ENCODE peak calls at places on chromosomes 5 and 9, in four cellular contexts. M, Z, W and D are unnamed samples.

GRCh38 chr5:119036101-119036762 is 34.7 kb upstream of the DMXL1 start:
- DNase-seq in M (no peak), Z (no peak), W (peak), D (no peak)

GRCh38 chr9:33731142-33731541 is 64.2 kb upstream of the PRSS3 start:
- DNase-seq in M (no peak), W (no peak), Z (no peak), D (no peak)

GRCh38 chr9:87661241-87661640 is 64.7 kb upstream of the CTSL start:
- DNase-seq in W (no peak), Z (no peak), M (no peak), D (no peak)

GRCh38 chr5:139905401-139905800 is 109.8 kb downstream of the PSD2 start:
- DNase-seq in Z (no peak), W (no peak), M (peak), D (no peak)

GRCh38 chr5:139670369-139671095 is 22.4 kb downstream of the CXXC5 start:
- DNase-seq in M (peak), W (no peak), Z (no peak), D (peak)

GRCh38 chr5:73311291-73312110 is 137.1 kb downstream of the FOXD1 start:
- DNase-seq in M (no peak), W (peak), Z (no peak), D (no peak)

GRCh38 chr5:133205649-133206048 is 153.8 kb downstream of the HSPA4 start:
- DNase-seq in M (no peak), Z (no peak), W (peak), D (no peak)

GRCh38 chr5:14871084-14871572 is 450 bp downstream of the ANKH start:
- DNase-seq in W (no peak), M (peak), Z (peak), D (no peak)

GRCh38 chr5:65943771-65944170 is 17.4 kb downstream of the ERBIN start:
- DNase-seq in M (no peak), Z (no peak), W (no peak), D (no peak)

GRCh38 chr5:149962040-149962439 is 1.5 kb downstream of the SLC26A2 start:
- DNase-seq in Z (no peak), W (peak), M (no peak), D (peak)

GRCh38 chr5:4716786-4717185 is 423.3 kb upstream of the ADAMTS16 start:
- DNase-seq in W (no peak), M (no peak), Z (no peak), D (no peak)

GRCh38 chr5:130168211-130168610 is 263.9 kb downstream of the CHSY3 start:
- DNase-seq in Z (no peak), M (no peak), W (peak), D (no peak)

GRCh38 chr5:56638061-56638621 is 177.2 kb upstream of the MAP3K1 start:
- DNase-seq in Z (no peak), W (no peak), M (no peak), D (no peak)

GRCh38 chr9:13717356-13718057 is 438.0 kb upstream of the MPDZ start:
- DNase-seq in M (no peak), W (peak), Z (no peak), D (no peak)

GRCh38 chr5:152271420-152271819 is 133.7 kb downstream of the NMUR2 start:
- DNase-seq in M (peak), W (no peak), Z (no peak), D (peak)

GRCh38 chr9:116686693-116687073 is 422 bp upstream of the TRIM32 start:
- DNase-seq in W (no peak), Z (no peak), M (no peak), D (no peak)

GRCh38 chr9:4769321-4770080 is 23.2 kb upstream of the RCL1 start:
- DNase-seq in W (no peak), M (no peak), Z (no peak), D (no peak)

GRCh38 chr5:128551476-128551875 is 13.4 kb upstream of the FBN2 start:
- DNase-seq in W (no peak), Z (no peak), M (no peak), D (no peak)

GRCh38 chr5:127941646-127942045 is 141.9 kb upstream of the SLC12A2 start:
- DNase-seq in M (peak), W (no peak), Z (no peak), D (no peak)

GRCh38 chr5:116378007-116378831 is 196.4 kb downstream of the SEMA6A start:
- DNase-seq in Z (no peak), W (no peak), M (no peak), D (no peak)

GRCh38 chr5:31106742-31107546 is 86.5 kb upstream of the CDH6 start:
- DNase-seq in Z (no peak), M (no peak), W (peak), D (no peak)

GRCh38 chr9:126564716-126565115 is 49.0 kb upstream of the LMX1B start:
- DNase-seq in M (no peak), W (no peak), Z (no peak), D (no peak)

GRCh38 chr5:83636141-83636540 is 84.5 kb downstream of the HAPLN1 start:
- DNase-seq in M (no peak), Z (no peak), W (peak), D (no peak)

GRCh38 chr9:107363511-107364182 is 80.6 kb downstream of the RAD23B start:
- DNase-seq in Z (no peak), W (no peak), M (no peak), D (no peak)

GRCh38 chr9:18362901-18363685 is 110.9 kb upstream of the ADAMTSL1 start:
- DNase-seq in Z (no peak), W (peak), M (no peak), D (no peak)

GRCh38 chr5:164353155-164353554 is 847.7 kb downstream of the MAT2B start:
- DNase-seq in W (peak), M (no peak), Z (no peak), D (no peak)

GRCh38 chr5:113123563-113123962 is 147.0 kb downstream of the DCP2 start:
- DNase-seq in W (no peak), M (no peak), Z (no peak), D (peak)

GRCh38 chr5:12934722-12935121 is 1009.8 kb downstream of the DNAH5 start:
- DNase-seq in W (no peak), M (no peak), Z (no peak), D (peak)

GRCh38 chr9:72628191-72628590 is 106.8 kb downstream of the TMC1 start:
- DNase-seq in Z (no peak), M (no peak), W (no peak), D (no peak)

GRCh38 chr5:2688586-2688985 is 62.9 kb downstream of the IRX2 start:
- DNase-seq in W (no peak), Z (no peak), M (no peak), D (no peak)

GRCh38 chr9:36877239-36877638 is 156.8 kb downstream of the PAX5 start:
- DNase-seq in W (no peak), M (no peak), Z (no peak), D (no peak)